ENCODE peak calls at places on chromosomes 2 and 18, in eight cellular contexts. K is T-helper 9 cell, R is epithelial cell of prostate, H is NCI-H748 treated with DMSO at 0.1 percent for 48 hours, Q is transverse colon, P is substantia nigra, X is fibroblast of lung, C is HCEC 1CT. I is an unnamed sample.

GRCh38 chr18:55322176-55322735 is 265.7 kb downstream of the TCF4 start:
- DNase-seq in K (no peak), R (peak), H (peak), Q (peak), P (peak), X (peak), C (peak), I (peak)

GRCh38 chr2:192124576-192124975 is 70.2 kb downstream of the TMEFF2 start:
- DNase-seq in K (no peak), R (no peak), H (no peak), Q (no peak), P (no peak), X (no peak), C (peak), I (peak)

GRCh38 chr18:21281611-21282010 is 39.6 kb downstream of the GREB1L start:
- DNase-seq in K (no peak), R (no peak), H (no peak), Q (no peak), P (no peak), X (no peak), C (no peak), I (no peak)

GRCh38 chr2:27076323-27076722 is 2.1 kb upstream of the EMILIN1 start:
- DNase-seq in K (no peak), R (no peak), H (no peak), Q (no peak), P (no peak), X (no peak), C (no peak), I (no peak)

GRCh38 chr2:160920791-160921303 is 239.4 kb upstream of the TANK start:
- DNase-seq in K (no peak), R (no peak), H (no peak), Q (no peak), P (no peak), X (peak), C (peak), I (no peak)

GRCh38 chr2:33040541-33040940 is 93.8 kb downstream of the LTBP1 start:
- DNase-seq in K (no peak), R (no peak), H (no peak), Q (no peak), P (no peak), X (no peak), C (no peak), I (no peak)

GRCh38 chr2:235483313-235483712 is 10.5 kb upstream of the AGAP1 start:
- DNase-seq in K (no peak), R (no peak), H (no peak), Q (no peak), P (no peak), X (no peak), C (no peak), I (no peak)

GRCh38 chr2:479031-479430 is 191.1 kb upstream of the ALKAL2 start:
- DNase-seq in K (no peak), R (no peak), H (no peak), Q (no peak), P (no peak), X (no peak), C (no peak), I (peak)

GRCh38 chr2:135904590-135904989 is 28.3 kb upstream of the MCM6 start:
- DNase-seq in K (no peak), R (peak), H (no peak), Q (no peak), P (no peak), X (peak), C (peak), I (peak)

GRCh38 chr18:48885266-48885950 is 65.4 kb downstream of the SMAD7 start:
- DNase-seq in K (no peak), R (no peak), H (no peak), Q (no peak), P (no peak), X (no peak), C (no peak), I (no peak)

GRCh38 chr2:127448526-127448925 is 30.3 kb downstream of the PROC start:
- DNase-seq in K (no peak), R (no peak), H (no peak), Q (no peak), P (no peak), X (peak), C (no peak), I (no peak)

I was measured in kidney tubule cell.